ENCODE peak calls at places on chromosomes 5 and 9, in four cellular contexts. One of them, this sample, is unnamed.

GRCh38 chr5:80516826-80517225 is 28.9 kb downstream of the FAM151B start:
- DNase-seq in mammary epithelial cell: peak; percentile 97
- DNase-seq in SJSA1: no peak
- DNase-seq in ovary: no peak
- DNase-seq in this sample: no peak

GRCh38 chr5:151459680-151460079 is 12.3 kb downstream of the SLC36A1 start:
- DNase-seq in mammary epithelial cell: no peak
- DNase-seq in SJSA1: no peak
- DNase-seq in ovary: no peak
- DNase-seq in this sample: no peak

GRCh38 chr5:6746244-6746643 is 33.0 kb downstream of the TENT4A start:
- DNase-seq in mammary epithelial cell: no peak
- DNase-seq in SJSA1: no peak
- DNase-seq in ovary: no peak
- DNase-seq in this sample: no peak

GRCh38 chr9:15135167-15135792 is 171.7 kb downstream of the TTC39B start:
- DNase-seq in mammary epithelial cell: peak; percentile 57
- DNase-seq in SJSA1: peak; percentile 48
- DNase-seq in ovary: peak; percentile 41
- DNase-seq in this sample: no peak

GRCh38 chr5:39422036-39422606 is 2.7 kb downstream of the DAB2 start:
- DNase-seq in mammary epithelial cell: peak; percentile 77
- DNase-seq in SJSA1: no peak
- DNase-seq in ovary: no peak
- DNase-seq in this sample: no peak

GRCh38 chr9:37998881-37999311 is 70.1 kb downstream of the SHB start:
- DNase-seq in mammary epithelial cell: peak; percentile 40
- DNase-seq in SJSA1: no peak
- DNase-seq in ovary: no peak
- DNase-seq in this sample: no peak

GRCh38 chr5:53167836-53168235 is 58.3 kb upstream of the MOCS2 start:
- DNase-seq in mammary epithelial cell: peak; percentile 11
- DNase-seq in SJSA1: no peak
- DNase-seq in ovary: no peak
- DNase-seq in this sample: no peak

GRCh38 chr9:6106576-6107339 is 91.3 kb upstream of the RANBP6 start:
- DNase-seq in mammary epithelial cell: peak; percentile 70
- DNase-seq in SJSA1: no peak
- DNase-seq in ovary: no peak
- DNase-seq in this sample: no peak

GRCh38 chr5:172573986-172574844 is 66.8 kb upstream of the NEURL1B start:
- DNase-seq in mammary epithelial cell: no peak
- DNase-seq in SJSA1: no peak
- DNase-seq in ovary: no peak
- DNase-seq in this sample: no peak

GRCh38 chr9:134173127-134174072 is 9.0 kb upstream of the RNU6ATAC start:
- DNase-seq in mammary epithelial cell: no peak
- DNase-seq in SJSA1: no peak
- DNase-seq in ovary: peak; percentile 51
- DNase-seq in this sample: no peak

GRCh38 chr9:135215571-135216161 is 128.2 kb downstream of the OLFM1 start:
- DNase-seq in mammary epithelial cell: peak; percentile 8
- DNase-seq in SJSA1: no peak
- DNase-seq in ovary: peak; percentile 66
- DNase-seq in this sample: no peak

GRCh38 chr5:123387313-123387712 is 35.9 kb downstream of the CEP120 start:
- DNase-seq in mammary epithelial cell: no peak
- DNase-seq in SJSA1: no peak
- DNase-seq in ovary: no peak
- DNase-seq in this sample: no peak

GRCh38 chr9:123544007-123544827 is 188.2 kb downstream of the CRB2 start:
- DNase-seq in mammary epithelial cell: no peak
- DNase-seq in SJSA1: no peak
- DNase-seq in ovary: no peak
- DNase-seq in this sample: no peak

GRCh38 chr9:133703571-133704399 is 34.4 kb downstream of the SARDH start:
- DNase-seq in mammary epithelial cell: no peak
- DNase-seq in SJSA1: no peak
- DNase-seq in ovary: peak; percentile 38
- DNase-seq in this sample: no peak

GRCh38 chr9:74824654-74825053 is 63.1 kb downstream of the TRPM6 start:
- DNase-seq in mammary epithelial cell: peak; percentile 47
- DNase-seq in SJSA1: no peak
- DNase-seq in ovary: no peak
- DNase-seq in this sample: no peak

GRCh38 chr5:110288766-110289165 is 437.7 kb downstream of the TMEM232 start:
- DNase-seq in mammary epithelial cell: peak; percentile 15
- DNase-seq in SJSA1: no peak
- DNase-seq in ovary: no peak
- DNase-seq in this sample: no peak

GRCh38 chr5:132481243-132482211 is 9.0 kb downstream of the IRF1 start:
- DNase-seq in mammary epithelial cell: no peak
- DNase-seq in SJSA1: no peak
- DNase-seq in ovary: peak; percentile 12
- DNase-seq in this sample: no peak

GRCh38 chr9:77575785-77576184 is 72.3 kb downstream of the GNA14 start:
- DNase-seq in mammary epithelial cell: peak; percentile 6
- DNase-seq in SJSA1: no peak
- DNase-seq in ovary: no peak
- DNase-seq in this sample: no peak

GRCh38 chr9:98316445-98317133 is 61.1 kb upstream of the TBC1D2 start:
- DNase-seq in mammary epithelial cell: no peak
- DNase-seq in SJSA1: no peak
- DNase-seq in ovary: no peak
- DNase-seq in this sample: no peak

GRCh38 chr5:82100303-82101077 is 128.7 kb downstream of the ATG10 start:
- DNase-seq in mammary epithelial cell: peak; percentile 37
- DNase-seq in SJSA1: no peak
- DNase-seq in ovary: no peak
- DNase-seq in this sample: no peak

GRCh38 chr9:128845186-128845931 is 15.8 kb upstream of the SPOUT1 start:
- DNase-seq in mammary epithelial cell: peak; percentile 75
- DNase-seq in SJSA1: no peak
- DNase-seq in ovary: no peak
- DNase-seq in this sample: no peak

GRCh38 chr9:117178596-117179111 is 236.2 kb downstream of the ASTN2 start:
- DNase-seq in mammary epithelial cell: no peak
- DNase-seq in SJSA1: peak; percentile 55
- DNase-seq in ovary: no peak
- DNase-seq in this sample: no peak

GRCh38 chr5:14946813-14947640 is 75.4 kb upstream of the ANKH start:
- DNase-seq in mammary epithelial cell: peak; percentile 40
- DNase-seq in SJSA1: no peak
- DNase-seq in ovary: no peak
- DNase-seq in this sample: no peak

GRCh38 chr9:93600504-93600903 is 24.1 kb downstream of the PHF2 start:
- DNase-seq in mammary epithelial cell: no peak
- DNase-seq in SJSA1: no peak
- DNase-seq in ovary: no peak
- DNase-seq in this sample: no peak

GRCh38 chr9:79889325-79889724 is 317.6 kb downstream of the TLE4 start:
- DNase-seq in mammary epithelial cell: no peak
- DNase-seq in SJSA1: no peak
- DNase-seq in ovary: no peak
- DNase-seq in this sample: no peak

GRCh38 chr5:164362021-164362420 is 856.6 kb downstream of the MAT2B start:
- DNase-seq in mammary epithelial cell: no peak
- DNase-seq in SJSA1: no peak
- DNase-seq in ovary: no peak
- DNase-seq in this sample: no peak

GRCh38 chr5:76941000-76941399 is 11.8 kb upstream of the CRHBP start:
- DNase-seq in mammary epithelial cell: peak; percentile 31
- DNase-seq in SJSA1: no peak
- DNase-seq in ovary: no peak
- DNase-seq in this sample: no peak

GRCh38 chr9:37574241-37574721 is 1.9 kb downstream of the FBXO10 start:
- DNase-seq in mammary epithelial cell: no peak
- DNase-seq in SJSA1: no peak
- DNase-seq in ovary: no peak
- DNase-seq in this sample: no peak

GRCh38 chr9:91426123-91426745 is 2.6 kb upstream of the NFIL3 start:
- DNase-seq in mammary epithelial cell: peak; percentile 48
- DNase-seq in SJSA1: no peak
- DNase-seq in ovary: no peak
- DNase-seq in this sample: no peak

GRCh38 chr9:128113526-128114325 is 13.8 kb downstream of the PTGES2 start:
- DNase-seq in mammary epithelial cell: no peak
- DNase-seq in SJSA1: no peak
- DNase-seq in ovary: peak; percentile 35
- DNase-seq in this sample: no peak

GRCh38 chr9:91186311-91187101 is 175.2 kb downstream of the AUH start:
- DNase-seq in mammary epithelial cell: peak; percentile 49
- DNase-seq in SJSA1: peak; percentile 66
- DNase-seq in ovary: no peak
- DNase-seq in this sample: no peak

GRCh38 chr9:104912606-104913005 is 15.3 kb downstream of the ABCA1 start:
- DNase-seq in mammary epithelial cell: no peak
- DNase-seq in SJSA1: no peak
- DNase-seq in ovary: no peak
- DNase-seq in this sample: no peak

GRCh38 chr9:104911029-104911607 is 16.8 kb downstream of the ABCA1 start:
- DNase-seq in mammary epithelial cell: no peak
- DNase-seq in SJSA1: no peak
- DNase-seq in ovary: no peak
- DNase-seq in this sample: no peak

GRCh38 chr9:104914458-104914857 is 13.5 kb downstream of the ABCA1 start:
- DNase-seq in mammary epithelial cell: no peak
- DNase-seq in SJSA1: no peak
- DNase-seq in ovary: no peak
- DNase-seq in this sample: no peak

GRCh38 chr9:104915049-104915448 is 12.9 kb downstream of the ABCA1 start:
- DNase-seq in mammary epithelial cell: no peak
- DNase-seq in SJSA1: no peak
- DNase-seq in ovary: no peak
- DNase-seq in this sample: no peak

DNA sequence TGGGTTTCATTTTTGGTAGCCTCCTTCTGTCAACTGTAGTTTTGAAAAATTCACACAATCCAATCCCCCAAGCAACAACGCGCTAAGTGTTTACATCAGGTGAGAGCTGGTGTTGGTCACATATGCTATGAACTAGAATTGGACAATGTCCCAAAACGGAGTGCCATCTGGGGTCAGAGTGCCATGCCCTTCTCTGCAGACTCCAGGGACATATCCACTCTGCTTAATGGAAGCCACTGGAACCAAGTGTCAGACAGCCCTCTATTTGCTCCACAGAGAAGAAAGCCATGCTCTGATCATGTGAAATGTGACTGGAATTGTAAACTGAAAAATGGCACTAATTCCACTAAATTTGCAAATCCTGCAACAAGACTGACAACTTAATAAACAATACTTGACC is 12.2 kb downstream of the ABCA1 start:
- DNase-seq in mammary epithelial cell: no peak
- DNase-seq in SJSA1: no peak
- DNase-seq in ovary: no peak
- DNase-seq in this sample: no peak
- H3K4me1 ChIP-seq in mammary epithelial cell: peaks cover 7% of the 10 kb centered on the region
- H3K4me1 ChIP-seq in SJSA1: peaks cover 16% of the 10 kb centered on the region
- H3K4me1 ChIP-seq in ovary: peaks cover 16% of the 10 kb centered on the region
- H3K4me1 ChIP-seq in this sample: peaks cover 32% of the 10 kb centered on the region

GRCh38 chr9:113181165-113181564 is 30.4 kb downstream of the SLC31A2 start:
- DNase-seq in mammary epithelial cell: no peak
- DNase-seq in SJSA1: no peak
- DNase-seq in ovary: no peak
- DNase-seq in this sample: no peak

GRCh38 chr9:113184089-113184488 is 33.3 kb downstream of the SLC31A2 start:
- DNase-seq in mammary epithelial cell: peak; percentile 34
- DNase-seq in SJSA1: no peak
- DNase-seq in ovary: no peak
- DNase-seq in this sample: no peak

GRCh38 chr9:113186241-113186755 is 34.8 kb downstream of the FKBP15 start:
- DNase-seq in mammary epithelial cell: no peak
- DNase-seq in SJSA1: no peak
- DNase-seq in ovary: no peak
- DNase-seq in this sample: no peak

GRCh38 chr9:113185271-113185670 is 34.5 kb downstream of the SLC31A2 start:
- DNase-seq in mammary epithelial cell: no peak
- DNase-seq in SJSA1: no peak
- DNase-seq in ovary: no peak
- DNase-seq in this sample: no peak

GRCh38 chr9:113184509-113184908 is 33.7 kb downstream of the SLC31A2 start:
- DNase-seq in mammary epithelial cell: peak; percentile 84
- DNase-seq in SJSA1: no peak
- DNase-seq in ovary: no peak
- DNase-seq in this sample: no peak
- H3K36me3 ChIP-seq in mammary epithelial cell: peaks cover 44% of the 10 kb centered on the region
- H3K36me3 ChIP-seq in SJSA1: peaks cover 88% of the 10 kb centered on the region
- H3K36me3 ChIP-seq in ovary: no peaks in the 10 kb centered on the region
- H3K36me3 ChIP-seq in this sample: peaks cover 71% of the 10 kb centered on the region

DNA sequence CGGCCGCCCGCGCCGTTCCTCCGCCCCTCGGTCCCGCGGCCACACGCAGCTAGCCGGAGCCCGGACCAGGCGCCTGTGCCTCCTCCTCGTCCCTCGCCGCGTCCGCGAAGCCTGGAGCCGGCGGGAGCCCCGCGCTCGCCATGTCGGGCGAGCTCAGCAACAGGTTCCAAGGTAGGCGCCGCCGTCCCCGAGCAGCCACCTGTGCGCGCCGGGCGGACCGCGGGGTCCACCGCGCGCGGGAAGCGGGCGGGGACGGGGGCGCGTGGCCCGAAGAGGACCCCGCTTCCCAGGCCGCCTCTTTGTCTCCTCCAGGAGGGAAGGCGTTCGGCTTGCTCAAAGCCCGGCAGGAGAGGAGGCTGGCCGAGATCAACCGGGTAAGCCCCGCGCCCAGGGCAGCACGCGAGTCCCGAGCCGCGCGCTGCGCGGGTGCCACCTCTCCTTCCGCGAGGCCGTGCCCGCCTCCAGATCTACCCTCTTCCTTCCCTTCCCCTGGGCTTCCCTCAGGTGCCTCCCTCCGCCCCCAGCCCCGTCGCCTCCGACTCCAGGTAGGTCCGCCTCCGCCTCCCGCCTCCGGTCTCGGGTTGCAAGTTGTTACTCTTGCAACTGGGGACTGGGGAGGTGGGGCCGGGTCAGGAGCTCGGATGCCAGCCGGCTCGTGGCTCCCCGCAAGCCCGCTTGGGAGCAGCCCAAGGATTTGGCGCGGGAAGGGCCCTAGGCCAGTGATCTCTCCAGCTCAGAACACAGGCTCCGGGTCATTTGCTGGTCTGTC is at the start of gene AIF1L:
- DNase-seq in mammary epithelial cell: peak; percentile 20
- DNase-seq in SJSA1: no peak
- DNase-seq in ovary: no peak
- DNase-seq in this sample: no peak
- H3K4me3 ChIP-seq in mammary epithelial cell: peak within 1 kb of the TSS; percentile 46
- H3K4me3 ChIP-seq in SJSA1: no peak within 1 kb of the TSS
- H3K4me3 ChIP-seq in ovary: peak within 1 kb of the TSS; percentile 26
- H3K4me3 ChIP-seq in this sample: peak within 1 kb of the TSS; percentile 74

GRCh38 chr5:1292139-1292538 is 2.7 kb downstream of the TERT start:
- DNase-seq in mammary epithelial cell: no peak
- DNase-seq in SJSA1: peak; percentile 35
- DNase-seq in ovary: peak; percentile 3
- DNase-seq in this sample: no peak
- H3K4me1 ChIP-seq in mammary epithelial cell: no peaks in the 10 kb centered on the region
- H3K4me1 ChIP-seq in SJSA1: no peaks in the 10 kb centered on the region
- H3K4me1 ChIP-seq in ovary: no peaks in the 10 kb centered on the region
- H3K4me1 ChIP-seq in this sample: no peaks in the 10 kb centered on the region

GRCh38 chr5:32291591-32291990 is 21.1 kb downstream of the MTMR12 start:
- DNase-seq in mammary epithelial cell: no peak
- DNase-seq in SJSA1: no peak
- DNase-seq in ovary: no peak
- DNase-seq in this sample: no peak
- H3K36me3 ChIP-seq in mammary epithelial cell: no peaks in the 10 kb centered on the region
- H3K36me3 ChIP-seq in SJSA1: no peaks in the 10 kb centered on the region
- H3K36me3 ChIP-seq in ovary: no peaks in the 10 kb centered on the region
- H3K36me3 ChIP-seq in this sample: peaks cover 8% of the 10 kb centered on the region

GRCh38 chr5:147450596-147450995 is 59.3 kb downstream of the DPYSL3 start:
- DNase-seq in mammary epithelial cell: no peak
- DNase-seq in SJSA1: no peak
- DNase-seq in ovary: no peak
- DNase-seq in this sample: no peak
- H3K4me3 ChIP-seq in mammary epithelial cell: no peak overlapping the region
- H3K4me3 ChIP-seq in SJSA1: no peak overlapping the region
- H3K4me3 ChIP-seq in ovary: no peak overlapping the region
- H3K4me3 ChIP-seq in this sample: peak overlapping the region; percentile 88